ENCODE peak calls at places on chromosomes 7 and 10, in six cellular contexts. One of them, this sample, is unnamed. For H3K4me1, the result is how much of the 10 kb centered on the place peaks cover.

GRCh38 chr10:10644317-10645111 is 373.2 kb upstream of the CELF2 start:
- DNase-seq in neural progenitor cell: no peak
- DNase-seq in cardiac muscle cell: peak
- DNase-seq in stomach: no peak
- DNase-seq in tibial nerve: peak
- DNase-seq in ovary: no peak
- DNase-seq in this sample: no peak

GRCh38 chr7:139355320-139355719 is 4.4 kb upstream of the LUC7L2 start:
- DNase-seq in neural progenitor cell: no peak
- DNase-seq in cardiac muscle cell: peak
- DNase-seq in stomach: no peak
- DNase-seq in tibial nerve: no peak
- DNase-seq in ovary: no peak
- DNase-seq in this sample: no peak

GRCh38 chr7:140304071-140304799 is 94.1 kb downstream of the SLC37A3 start:
- DNase-seq in neural progenitor cell: no peak
- DNase-seq in cardiac muscle cell: peak
- DNase-seq in stomach: no peak
- DNase-seq in tibial nerve: no peak
- DNase-seq in ovary: no peak
- DNase-seq in this sample: no peak

GRCh38 chr10:26361351-26361750 is 76.8 kb upstream of the APBB1IP start:
- DNase-seq in neural progenitor cell: no peak
- DNase-seq in cardiac muscle cell: no peak
- DNase-seq in stomach: no peak
- DNase-seq in tibial nerve: no peak
- DNase-seq in ovary: no peak
- DNase-seq in this sample: no peak

GRCh38 chr7:80876894-80877414 is 41.9 kb downstream of the SEMA3C start:
- DNase-seq in neural progenitor cell: no peak
- DNase-seq in cardiac muscle cell: peak
- DNase-seq in stomach: no peak
- DNase-seq in tibial nerve: no peak
- DNase-seq in ovary: no peak
- DNase-seq in this sample: no peak

GRCh38 chr10:97895915-97896314 is 46.3 kb downstream of the GOLGA7B start:
- DNase-seq in neural progenitor cell: no peak
- DNase-seq in cardiac muscle cell: no peak
- DNase-seq in stomach: no peak
- DNase-seq in tibial nerve: no peak
- DNase-seq in ovary: no peak
- DNase-seq in this sample: no peak

GRCh38 chr10:48653944-48654698 is 30.6 kb upstream of the WDFY4 start:
- DNase-seq in neural progenitor cell: no peak
- DNase-seq in cardiac muscle cell: no peak
- DNase-seq in stomach: no peak
- DNase-seq in tibial nerve: no peak
- DNase-seq in ovary: no peak
- DNase-seq in this sample: no peak

GRCh38 chr10:5404188-5405041 is at the start of gene TUBAL3:
- DNase-seq in neural progenitor cell: no peak
- DNase-seq in cardiac muscle cell: no peak
- DNase-seq in stomach: no peak
- DNase-seq in tibial nerve: no peak
- DNase-seq in ovary: no peak
- DNase-seq in this sample: no peak

GRCh38 chr7:36796850-36797618 is 72.7 kb upstream of the AOAH start:
- DNase-seq in neural progenitor cell: no peak
- DNase-seq in cardiac muscle cell: no peak
- DNase-seq in stomach: no peak
- DNase-seq in tibial nerve: no peak
- DNase-seq in ovary: no peak
- DNase-seq in this sample: no peak

GRCh38 chr7:27245798-27246691 is 3.4 kb downstream of the EVX1 start:
- DNase-seq in neural progenitor cell: peak
- DNase-seq in cardiac muscle cell: no peak
- DNase-seq in stomach: no peak
- DNase-seq in tibial nerve: no peak
- DNase-seq in ovary: no peak
- DNase-seq in this sample: no peak

GRCh38 chr7:6536899-6537298 is 14.4 kb downstream of the GRID2IP start:
- DNase-seq in neural progenitor cell: peak
- DNase-seq in cardiac muscle cell: peak
- DNase-seq in stomach: no peak
- DNase-seq in tibial nerve: no peak
- DNase-seq in ovary: no peak
- DNase-seq in this sample: no peak

GRCh38 chr7:29156798-29157461 is 10.6 kb upstream of the CPVL start:
- DNase-seq in neural progenitor cell: peak
- DNase-seq in cardiac muscle cell: no peak
- DNase-seq in stomach: no peak
- DNase-seq in tibial nerve: no peak
- DNase-seq in ovary: no peak
- DNase-seq in this sample: no peak

GRCh38 chr10:7610651-7611389 is 55.9 kb downstream of the ITIH5 start:
- DNase-seq in neural progenitor cell: no peak
- DNase-seq in cardiac muscle cell: peak
- DNase-seq in stomach: no peak
- DNase-seq in tibial nerve: peak
- DNase-seq in ovary: peak
- DNase-seq in this sample: peak

GRCh38 chr10:124000792-124001201 is 92.6 kb downstream of the CHST15 start:
- DNase-seq in neural progenitor cell: no peak
- DNase-seq in cardiac muscle cell: peak
- DNase-seq in stomach: no peak
- DNase-seq in tibial nerve: no peak
- DNase-seq in ovary: peak
- DNase-seq in this sample: no peak

GRCh38 chr10:94010886-94011285 is 17.2 kb downstream of the PLCE1 start:
- DNase-seq in neural progenitor cell: no peak
- DNase-seq in cardiac muscle cell: no peak
- DNase-seq in stomach: no peak
- DNase-seq in tibial nerve: no peak
- DNase-seq in ovary: no peak
- DNase-seq in this sample: no peak

GRCh38 chr10:16193241-16193640 is 243.6 kb upstream of the PTER start:
- DNase-seq in neural progenitor cell: no peak
- DNase-seq in cardiac muscle cell: no peak
- DNase-seq in stomach: no peak
- DNase-seq in tibial nerve: no peak
- DNase-seq in ovary: no peak
- DNase-seq in this sample: no peak

GRCh38 chr7:27636326-27637006 is 26.2 kb downstream of the HIBADH start:
- DNase-seq in neural progenitor cell: peak
- DNase-seq in cardiac muscle cell: peak
- DNase-seq in stomach: no peak
- DNase-seq in tibial nerve: peak
- DNase-seq in ovary: no peak
- DNase-seq in this sample: no peak

GRCh38 chr7:152914014-152914844 is 154.7 kb downstream of the ACTR3B start:
- DNase-seq in neural progenitor cell: no peak
- DNase-seq in cardiac muscle cell: no peak
- DNase-seq in stomach: no peak
- DNase-seq in tibial nerve: no peak
- DNase-seq in ovary: no peak
- DNase-seq in this sample: no peak

GRCh38 chr7:94654764-94655561 is 970 bp downstream of the SGCE start:
- DNase-seq in neural progenitor cell: peak
- DNase-seq in cardiac muscle cell: peak
- DNase-seq in stomach: no peak
- DNase-seq in tibial nerve: peak
- DNase-seq in ovary: peak
- DNase-seq in this sample: peak

GRCh38 chr10:100980327-100981110 is 6.8 kb downstream of the MRPL43 start:
- DNase-seq in neural progenitor cell: no peak
- DNase-seq in cardiac muscle cell: no peak
- DNase-seq in stomach: peak
- DNase-seq in tibial nerve: no peak
- DNase-seq in ovary: no peak
- DNase-seq in this sample: no peak

GRCh38 chr10:90227259-90227658 is 525.9 kb downstream of the KIF20B start:
- DNase-seq in neural progenitor cell: no peak
- DNase-seq in cardiac muscle cell: peak
- DNase-seq in stomach: no peak
- DNase-seq in tibial nerve: no peak
- DNase-seq in ovary: no peak
- DNase-seq in this sample: no peak

GRCh38 chr10:119190353-119190752 is 11.7 kb upstream of the PRDX3 start:
- DNase-seq in neural progenitor cell: peak
- DNase-seq in cardiac muscle cell: peak
- DNase-seq in stomach: no peak
- DNase-seq in tibial nerve: no peak
- DNase-seq in ovary: no peak
- DNase-seq in this sample: no peak

GRCh38 chr10:23186697-23187096 is 5.4 kb upstream of the PTF1A start:
- DNase-seq in neural progenitor cell: no peak
- DNase-seq in cardiac muscle cell: no peak
- DNase-seq in stomach: no peak
- DNase-seq in tibial nerve: no peak
- DNase-seq in ovary: no peak
- DNase-seq in this sample: peak

GRCh38 chr7:80357530-80357929 is 154.3 kb downstream of the GNAT3 start:
- DNase-seq in neural progenitor cell: no peak
- DNase-seq in cardiac muscle cell: peak
- DNase-seq in stomach: no peak
- DNase-seq in tibial nerve: no peak
- DNase-seq in ovary: no peak
- DNase-seq in this sample: no peak

GRCh38 chr10:19832624-19833507 is 16.6 kb downstream of the PLXDC2 start:
- DNase-seq in neural progenitor cell: peak
- DNase-seq in cardiac muscle cell: peak
- DNase-seq in stomach: no peak
- DNase-seq in tibial nerve: no peak
- DNase-seq in ovary: no peak
- DNase-seq in this sample: no peak

GRCh38 chr7:595621-596010 is 76.0 kb upstream of the PDGFA start:
- DNase-seq in neural progenitor cell: no peak
- DNase-seq in cardiac muscle cell: no peak
- DNase-seq in stomach: no peak
- DNase-seq in tibial nerve: no peak
- DNase-seq in ovary: no peak
- DNase-seq in this sample: no peak

DNA sequence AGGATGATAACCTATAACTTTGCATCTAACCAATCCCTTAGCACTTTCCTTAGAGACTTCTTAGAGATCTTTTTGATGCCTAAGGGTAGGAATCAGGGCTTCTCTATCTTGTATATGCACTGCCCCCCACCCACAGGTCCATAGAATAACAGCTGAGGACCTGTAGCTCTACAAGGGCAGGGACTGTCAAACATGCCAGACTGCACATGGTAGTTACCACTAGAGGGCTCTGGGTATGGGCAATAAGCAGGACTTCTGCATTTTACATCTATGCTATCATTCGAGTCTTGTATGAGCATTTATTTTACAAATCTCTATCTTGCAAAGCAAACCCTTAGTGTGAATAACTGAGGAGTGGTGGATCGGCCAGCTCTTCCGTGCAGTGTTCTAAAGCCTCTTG is 219.1 kb downstream of the WDR11 start:
- DNase-seq in neural progenitor cell: peak
- DNase-seq in cardiac muscle cell: peak
- DNase-seq in stomach: no peak
- DNase-seq in tibial nerve: no peak
- DNase-seq in ovary: no peak
- DNase-seq in this sample: peak
- TF ChIP-seq CTCF in neural progenitor cell: peak
- TF ChIP-seq CTCF in cardiac muscle cell: no peak
- TF ChIP-seq CTCF in stomach: peak
- TF ChIP-seq CTCF in tibial nerve: no peak
- TF ChIP-seq CTCF in ovary: no peak
- TF ChIP-seq CTCF in this sample: no peak

GRCh38 chr7:158538156-158538946 is 49.3 kb downstream of the PTPRN2 start:
- DNase-seq in neural progenitor cell: no peak
- DNase-seq in cardiac muscle cell: no peak
- DNase-seq in stomach: no peak
- DNase-seq in tibial nerve: no peak
- DNase-seq in ovary: no peak
- DNase-seq in this sample: no peak
- H3K4me1 ChIP-seq in neural progenitor cell: under half
- H3K4me1 ChIP-seq in cardiac muscle cell: under half
- H3K4me1 ChIP-seq in stomach: under half
- H3K4me1 ChIP-seq in tibial nerve: under half
- H3K4me1 ChIP-seq in ovary: under half
- H3K4me1 ChIP-seq in this sample: under half

DNA sequence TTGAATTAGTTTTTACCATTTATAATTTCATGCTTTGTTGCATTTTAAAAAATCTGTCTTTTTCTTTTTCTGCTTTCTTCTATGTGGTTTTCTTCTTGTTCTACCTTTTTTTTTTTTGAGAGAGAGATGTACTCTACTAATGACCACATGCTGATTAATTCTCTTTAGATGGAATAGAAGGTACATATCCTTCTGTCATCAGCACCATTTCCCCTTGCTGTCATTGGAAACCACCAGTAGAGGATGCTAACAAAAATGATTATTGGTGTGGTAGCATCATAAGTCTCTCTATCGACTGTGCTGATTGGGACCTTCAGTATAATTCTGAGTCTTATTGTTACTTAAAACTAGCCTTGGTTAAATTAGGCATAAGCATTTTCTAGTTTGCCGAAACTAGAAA is 3.6 kb downstream of the ZEB1 start:
- DNase-seq in neural progenitor cell: peak
- DNase-seq in cardiac muscle cell: peak
- DNase-seq in stomach: no peak
- DNase-seq in tibial nerve: no peak
- DNase-seq in ovary: no peak
- DNase-seq in this sample: no peak
- TF ChIP-seq CTCF in neural progenitor cell: no peak
- TF ChIP-seq CTCF in cardiac muscle cell: peak
- TF ChIP-seq CTCF in stomach: no peak
- TF ChIP-seq CTCF in tibial nerve: no peak
- TF ChIP-seq CTCF in ovary: no peak
- TF ChIP-seq CTCF in this sample: no peak

DNA sequence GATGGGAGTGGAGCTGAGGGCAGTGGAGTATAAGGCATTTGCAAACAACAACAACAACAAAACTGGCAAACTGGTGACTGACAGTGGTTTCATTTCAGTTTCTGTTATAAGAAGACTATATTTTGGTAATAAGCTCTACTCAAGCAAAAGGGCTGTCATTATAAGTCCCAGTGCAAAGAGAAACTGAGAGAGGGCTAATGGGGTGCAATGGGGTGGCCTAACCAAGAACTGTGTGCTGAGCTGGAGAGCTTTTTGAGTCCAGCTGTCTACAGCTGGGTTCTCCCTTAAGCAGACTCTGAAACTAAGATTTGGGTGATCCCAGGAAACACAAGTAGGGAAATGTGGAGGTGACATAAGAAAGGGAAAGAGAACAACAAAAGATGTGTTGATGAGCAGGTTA is 439.3 kb downstream of the ADRA2A start:
- DNase-seq in neural progenitor cell: no peak
- DNase-seq in cardiac muscle cell: no peak
- DNase-seq in stomach: no peak
- DNase-seq in tibial nerve: no peak
- DNase-seq in ovary: no peak
- DNase-seq in this sample: no peak
- H3K4me1 ChIP-seq in neural progenitor cell: under half
- H3K4me1 ChIP-seq in cardiac muscle cell: under half
- H3K4me1 ChIP-seq in stomach: under half
- H3K4me1 ChIP-seq in tibial nerve: under half
- H3K4me1 ChIP-seq in ovary: under half
- H3K4me1 ChIP-seq in this sample: under half

GRCh38 chr10:28939352-28940157 is 262.2 kb downstream of the BAMBI start:
- DNase-seq in neural progenitor cell: peak
- DNase-seq in cardiac muscle cell: peak
- DNase-seq in stomach: peak
- DNase-seq in tibial nerve: peak
- DNase-seq in ovary: no peak
- DNase-seq in this sample: peak
- TF ChIP-seq CTCF in neural progenitor cell: peak
- TF ChIP-seq CTCF in cardiac muscle cell: peak
- TF ChIP-seq CTCF in stomach: no peak
- TF ChIP-seq CTCF in tibial nerve: no peak
- TF ChIP-seq CTCF in ovary: no peak
- TF ChIP-seq CTCF in this sample: peak